ENCODE peak calls at places on chromosomes 1 and 21, in four cellular contexts. Y is activated CD8-positive, alpha-beta memory T cell treated with anti-CD3 and anti-CD28 coated beads, Interleukin-2, amount 50 U/mL, for 4 hours; G is activated gamma-delta T cell treated with anti-CD3 and anti-CD28 coated beads, Interleukin-2, amount 50 U/mL, for 16 hours; O is effector CD4-positive, alpha-beta T cell. E is an unnamed sample.

GRCh38 chr1:109721046-109721445 is 9.0 kb downstream of the GSTM5 start:
- DNase-seq in O (no peak), G (no peak), Y (no peak), E (no peak)

GRCh38 chr1:228434674-228435073 is 18.0 kb upstream of the TRIM17 start:
- DNase-seq in G (no peak), O (no peak), Y (no peak), E (no peak)

GRCh38 chr1:180269848-180270766 is 40.0 kb downstream of the LHX4 start:
- DNase-seq in Y (no peak), G (no peak), O (no peak), E (no peak)

GRCh38 chr1:41917051-41917530 is 1.6 kb downstream of the HIVEP3 start:
- DNase-seq in G (no peak), O (no peak), Y (no peak), E (no peak)

GRCh38 chr1:183583466-183583865 is 6.8 kb downstream of the NCF2 start:
- DNase-seq in G (no peak), Y (no peak), O (no peak), E (no peak)

GRCh38 chr1:85577421-85578320 is 2.9 kb upstream of the CCN1 start:
- DNase-seq in G (no peak), Y (no peak), O (no peak), E (no peak)

GRCh38 chr1:157193702-157194391 is 55.7 kb upstream of the ETV3 start:
- DNase-seq in G (peak; percentile 8), O (peak; percentile 18), Y (peak; percentile 53), E (peak; percentile 36)

GRCh38 chr1:3501856-3502665 is 47.6 kb downstream of the ARHGEF16 start:
- DNase-seq in G (no peak), O (no peak), Y (no peak), E (no peak)

GRCh38 chr1:163055531-163055930 is 13.6 kb upstream of the RGS4 start:
- DNase-seq in Y (no peak), O (no peak), G (no peak), E (no peak)

GRCh38 chr1:84415386-84415785 is 17.1 kb downstream of the DNASE2B start:
- DNase-seq in Y (no peak), O (no peak), G (no peak), E (no peak)

GRCh38 chr1:58858344-58858673 is 74.5 kb upstream of the JUN start:
- DNase-seq in Y (peak; percentile 23), G (no peak), O (no peak), E (peak; percentile 10)

GRCh38 chr1:9701661-9702060 is 50.1 kb downstream of the PIK3CD start:
- DNase-seq in G (no peak), O (no peak), Y (no peak), E (no peak)

GRCh38 chr21:42302794-42303193 is 12.4 kb downstream of the TFF3 start:
- DNase-seq in O (no peak), Y (no peak), G (no peak), E (no peak)

GRCh38 chr1:243575070-243575469 is 275.0 kb downstream of the AKT3 start:
- DNase-seq in Y (no peak), G (no peak), O (no peak), E (no peak)

GRCh38 chr1:8011923-8012858 is 13.9 kb downstream of the ERRFI1 start:
- DNase-seq in G (no peak), O (no peak), Y (no peak), E (no peak)

GRCh38 chr21:42685036-42685435 is 31.6 kb downstream of the PDE9A start:
- DNase-seq in O (no peak), G (no peak), Y (no peak), E (no peak)

GRCh38 chr1:47460456-47460855 is 22.6 kb downstream of the FOXD2 start:
- DNase-seq in G (no peak), Y (no peak), O (no peak), E (no peak)